ENCODE peak calls at places on chromosomes 1 and 21, in seven cellular contexts. E is Right ventricle myocardium superior, C is progenitor cell of endocrine pancreas, M is astrocyte of the spinal cord, B is SW480, Y is GM13976, Z is RWPE2. F is an unnamed sample.

GRCh38 chr1:5892370-5892769 is 99.9 kb downstream of the NPHP4 start:
- DNase-seq in B (no peak), Z (peak), E (peak), Y (no peak), C (no peak), M (no peak), F (no peak)

GRCh38 chr1:218494000-218494399 is 148.9 kb downstream of the TGFB2 start:
- DNase-seq in Z (no peak), Y (no peak), M (no peak), E (no peak), B (no peak), C (no peak), F (no peak)

GRCh38 chr1:175678471-175678870 is 64.9 kb downstream of the TNR start:
- DNase-seq in B (no peak), C (no peak), Z (no peak), M (no peak), Y (no peak), E (no peak), F (no peak)

GRCh38 chr1:153754266-153754665 is 20.9 kb upstream of the SLC27A3 start:
- DNase-seq in Y (no peak), Z (no peak), C (no peak), B (no peak), E (no peak), M (no peak), F (no peak)

GRCh38 chr1:43048601-43049011 is 89.9 kb upstream of the SLC2A1 start:
- DNase-seq in M (no peak), C (no peak), B (no peak), Y (no peak), E (no peak), Z (no peak), F (no peak)

GRCh38 chr1:16984717-16985116 is 4.3 kb upstream of the MFAP2 start:
- DNase-seq in Z (peak), E (peak), Y (no peak), B (no peak), M (peak), C (no peak), F (no peak)

GRCh38 chr1:64965239-64966157 is 851 bp downstream of the JAK1 start:
- DNase-seq in M (peak), Z (peak), C (peak), Y (no peak), B (peak), E (peak), F (peak)

GRCh38 chr1:111275079-111275478 is 15.6 kb upstream of the CHIA start:
- DNase-seq in C (no peak), M (peak), B (no peak), Z (no peak), E (peak), Y (peak), F (peak)

GRCh38 chr1:44235794-44236193 is 22.5 kb downstream of the DMAP1 start:
- DNase-seq in Z (no peak), E (no peak), Y (no peak), M (no peak), B (no peak), C (no peak), F (no peak)

GRCh38 chr1:23187637-23188036 is 19.0 kb upstream of the LUZP1 start:
- DNase-seq in E (no peak), Y (no peak), C (no peak), M (no peak), B (peak), Z (no peak), F (no peak)

GRCh38 chr1:221701570-221702186 is 40.2 kb downstream of the DUSP10 start:
- DNase-seq in E (no peak), M (no peak), C (no peak), Z (no peak), Y (no peak), B (no peak), F (no peak)

GRCh38 chr21:35562876-35563275 is 497.4 kb downstream of the SETD4 start:
- DNase-seq in B (no peak), Z (no peak), M (peak), E (no peak), C (no peak), Y (no peak), F (no peak)

GRCh38 chr1:8394456-8395321 is 76.8 kb downstream of the SLC45A1 start:
- DNase-seq in E (no peak), Z (no peak), M (peak), C (no peak), B (no peak), Y (no peak), F (no peak)

GRCh38 chr1:203366476-203366875 is 15.6 kb upstream of the FMOD start:
- DNase-seq in E (no peak), Y (no peak), M (no peak), Z (no peak), B (no peak), C (no peak), F (no peak)

GRCh38 chr1:215282557-215282956 is 200.0 kb downstream of the KCNK2 start:
- DNase-seq in C (no peak), Y (no peak), Z (no peak), B (no peak), M (peak), E (no peak), F (no peak)

GRCh38 chr1:178273707-178274410 is 180.0 kb downstream of the RASAL2 start:
- DNase-seq in C (no peak), M (peak), E (no peak), Z (no peak), Y (peak), B (no peak), F (peak)

GRCh38 chr1:25796807-25797458 is 3.1 kb upstream of the SELENON start:
- DNase-seq in B (peak), C (peak), E (peak), Y (peak), M (peak), Z (no peak), F (peak)

GRCh38 chr1:235887676-235888075 is 21.0 kb upstream of the LYST start:
- DNase-seq in Z (no peak), E (no peak), Y (no peak), B (no peak), C (no peak), M (no peak), F (no peak)

GRCh38 chr1:56502700-56503245 is 76.6 kb downstream of the PLPP3 start:
- DNase-seq in Y (no peak), B (no peak), M (peak), E (no peak), C (no peak), Z (no peak), F (no peak)

GRCh38 chr1:22547818-22548454 is 15.4 kb upstream of the EPHA8 start:
- DNase-seq in M (no peak), B (no peak), C (no peak), E (no peak), Z (no peak), Y (no peak), F (no peak)

GRCh38 chr1:192952646-192953045 is 106.5 kb downstream of the UCHL5 start:
- DNase-seq in C (no peak), B (no peak), Z (no peak), Y (no peak), M (peak), E (no peak), F (no peak)